ENCODE peak calls at places on chromosome 1, in ten cellular contexts. Z is adrenal gland, L is suprapubic skin, U is prostate gland, I is right lobe of liver, K is transverse colon, C is vagina, X is uterus, A is body of pancreas, B is A549. O is an unnamed sample.

GRCh38 chr1:111856411-111857135 is 100.9 kb downstream of the DDX20 start:
- DNase-seq in A (no peak), K (no peak), U (peak; percentile 17), C (no peak), Z (no peak), B (no peak), I (no peak), L (no peak), X (no peak), O (no peak)

GRCh38 chr1:174953657-174954435 is 45.9 kb upstream of the CACYBP start:
- DNase-seq in L (no peak), X (no peak), A (no peak), B (peak; percentile 39), K (peak; percentile 57), I (no peak), Z (no peak), U (no peak), C (no peak), O (no peak)

GRCh38 chr1:83764209-83764608 is 234.7 kb downstream of the TTLL7 start:
- DNase-seq in C (no peak), L (no peak), X (no peak), B (no peak), I (no peak), U (no peak), Z (no peak), K (no peak), A (no peak), O (no peak)

GRCh38 chr1:160567858-160568682 is 11.2 kb downstream of the CD84 start:
- DNase-seq in I (no peak), U (no peak), Z (no peak), L (no peak), K (peak; percentile 22), A (no peak), C (no peak), X (no peak), B (no peak), O (no peak)

GRCh38 chr1:214753236-214753852 is 150.3 kb downstream of the CENPF start:
- DNase-seq in X (no peak), I (no peak), U (no peak), B (no peak), C (no peak), K (no peak), Z (no peak), A (no peak), L (no peak), O (no peak)

GRCh38 chr1:184610872-184611614 is 143.6 kb downstream of the EDEM3 start:
- DNase-seq in X (peak; percentile 79), A (no peak), U (no peak), B (no peak), I (no peak), C (no peak), Z (no peak), K (no peak), L (no peak), O (no peak)

GRCh38 chr1:205343431-205344009 is 13.2 kb downstream of the KLHDC8A start:
- DNase-seq in C (no peak), K (no peak), A (no peak), X (no peak), B (peak; percentile 69), Z (peak; percentile 58), U (no peak), L (no peak), I (no peak), O (no peak)

GRCh38 chr1:230858236-230858820 is 10.0 kb downstream of the C1orf198 start:
- DNase-seq in X (no peak), I (no peak), A (no peak), K (no peak), L (no peak), C (no peak), U (no peak), B (no peak), Z (no peak), O (no peak)

GRCh38 chr1:12174789-12175455 is 8.1 kb downstream of the TNFRSF1B start:
- DNase-seq in A (peak; percentile 39), B (no peak), U (no peak), Z (peak; percentile 48), K (no peak), X (peak; percentile 62), I (peak; percentile 80), L (no peak), C (no peak), O (no peak)
- H3K4me1 ChIP-seq in A (peaks cover 12% of the 10 kb centered on the region), B (peaks cover 4% of the 10 kb centered on the region), U (no peaks in the 10 kb centered on the region), Z (peaks cover 3% of the 10 kb centered on the region), K (peaks cover 67% of the 10 kb centered on the region), X (no peaks in the 10 kb centered on the region), I (no peaks in the 10 kb centered on the region), L (peaks cover 72% of the 10 kb centered on the region), C (peaks cover 81% of the 10 kb centered on the region), O (peaks cover 24% of the 10 kb centered on the region)

GRCh38 chr1:47709302-47710074 is 271.6 kb downstream of the FOXD2 start:
- DNase-seq in X (no peak), A (no peak), K (peak; percentile 50), L (no peak), U (no peak), I (no peak), C (no peak), Z (no peak), B (peak; percentile 44), O (no peak)

GRCh38 chr1:47711211-47711847 is 273.5 kb downstream of the FOXD2 start:
- DNase-seq in I (peak; percentile 28), C (no peak), B (no peak), K (no peak), L (no peak), Z (no peak), X (no peak), A (no peak), U (no peak), O (no peak)

GRCh38 chr1:47710075-47711071 is 272.5 kb downstream of the FOXD2 start:
- DNase-seq in X (peak; percentile 43), I (peak; percentile 86), L (peak; percentile 81), Z (peak; percentile 60), A (peak; percentile 75), B (peak; percentile 49), K (peak; percentile 85), C (no peak), U (peak; percentile 63), O (no peak)

GRCh38 chr1:47707887-47708535 is 270.2 kb downstream of the FOXD2 start:
- DNase-seq in K (peak; percentile 34), L (no peak), Z (no peak), B (no peak), X (no peak), U (no peak), I (no peak), C (no peak), A (no peak), O (no peak)

GRCh38 chr1:47708658-47709301 is 270.9 kb downstream of the FOXD2 start:
- DNase-seq in X (no peak), U (no peak), B (peak; percentile 23), Z (no peak), L (no peak), A (peak; percentile 43), I (no peak), C (no peak), K (peak; percentile 47), O (no peak)
- H3K4me3 ChIP-seq in X (peak overlapping the region; percentile 29), U (peak overlapping the region; percentile 22), B (peak overlapping the region; percentile 51), Z (no peak overlapping the region), L (peak overlapping the region; percentile 47), A (no peak overlapping the region), I (no peak overlapping the region), C (peak overlapping the region; percentile 32), K (peak overlapping the region; percentile 56), O (peak overlapping the region; percentile 9)

GRCh38 chr1:201704439-201704792 is 124.5 kb upstream of the IPO9 start:
- DNase-seq in L (no peak), C (no peak), A (no peak), Z (no peak), U (no peak), I (no peak), B (no peak), X (no peak), K (no peak), O (no peak)

GRCh38 chr1:201702936-201703335 is 126.0 kb upstream of the IPO9 start:
- DNase-seq in Z (no peak), X (no peak), C (no peak), B (peak; percentile 48), U (no peak), I (no peak), A (peak; percentile 81), L (no peak), K (no peak), O (no peak)

GRCh38 chr1:201705389-201705788 is 123.6 kb upstream of the IPO9 start:
- DNase-seq in K (no peak), B (no peak), L (no peak), I (no peak), U (no peak), Z (no peak), A (no peak), C (no peak), X (no peak), O (no peak)

GRCh38 chr1:201701831-201702230 is 127.1 kb upstream of the IPO9 start:
- DNase-seq in U (no peak), B (no peak), C (no peak), A (no peak), L (no peak), X (no peak), K (no peak), I (no peak), Z (no peak), O (no peak)

DNA sequence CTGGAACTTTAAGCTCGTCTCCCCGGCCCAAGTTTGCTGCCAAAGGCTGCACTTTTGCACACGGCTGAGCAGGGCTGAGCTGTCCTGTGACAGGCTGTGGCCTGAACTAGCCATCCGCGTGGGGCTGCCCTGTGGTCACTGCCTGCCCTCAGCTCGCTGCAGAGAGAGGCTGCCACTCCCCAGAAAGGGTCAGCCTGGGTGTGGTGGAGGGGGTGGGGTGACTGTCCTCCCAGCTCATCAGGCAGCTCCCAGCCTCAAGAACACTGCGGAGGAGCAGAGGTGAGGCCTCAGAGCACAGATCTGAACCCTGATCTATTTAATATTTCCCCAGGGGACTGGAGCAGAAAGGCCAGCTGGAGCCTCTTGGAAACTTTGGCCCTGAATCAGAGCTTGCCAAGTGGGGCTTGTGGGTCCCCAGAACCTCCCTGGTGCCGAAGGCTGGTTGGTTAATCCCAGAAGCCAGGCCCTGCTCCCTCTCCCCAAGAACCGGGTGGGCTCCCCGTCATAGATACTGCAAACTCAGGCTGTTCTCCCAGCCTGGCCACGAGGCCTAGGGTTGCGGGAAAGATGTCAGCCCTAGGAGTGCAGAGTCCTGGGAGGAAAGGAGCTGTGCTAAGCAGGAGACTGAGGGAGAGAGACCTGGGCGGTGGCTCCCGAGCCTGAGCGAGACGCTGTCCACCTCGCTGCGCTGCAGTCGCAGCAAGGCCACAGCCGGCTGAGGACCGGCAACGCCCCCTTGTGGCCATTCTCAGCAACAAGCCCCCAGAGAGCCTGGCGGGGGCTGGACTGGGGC is 125.1 kb upstream of the IPO9 start:
- DNase-seq in U (peak; percentile 65), I (peak; percentile 80), B (peak; percentile 79), K (peak; percentile 85), Z (peak; percentile 77), A (peak; percentile 86), L (peak; percentile 88), X (peak; percentile 85), C (no peak), O (no peak)
- TF ChIP-seq POLR2A in U (no peak), I (no peak), B (no peak), K (no peak), Z (no peak), A (no peak), L (no peak), X (no peak), C (no peak), O (no peak)

GRCh38 chr1:1425753-1426495 is 4.8 kb upstream of the ANKRD65 start:
- DNase-seq in B (peak; percentile 23), A (no peak), K (no peak), C (no peak), U (no peak), L (no peak), X (no peak), Z (peak; percentile 13), I (no peak), O (no peak)

GRCh38 chr1:1426496-1426960 is 5.5 kb upstream of the ANKRD65 start:
- DNase-seq in C (no peak), A (no peak), X (no peak), I (no peak), L (no peak), Z (no peak), B (peak; percentile 3), U (no peak), K (no peak), O (no peak)

GRCh38 chr1:1423245-1423597 is 2.1 kb upstream of the ANKRD65 start:
- DNase-seq in B (no peak), L (no peak), I (no peak), K (no peak), U (no peak), Z (peak; percentile 9), X (no peak), C (no peak), A (no peak), O (no peak)

GRCh38 chr1:1425426-1425752 is 4.3 kb upstream of the ANKRD65 start:
- DNase-seq in U (no peak), I (no peak), L (no peak), Z (peak; percentile 9), X (no peak), K (no peak), C (no peak), A (no peak), B (no peak), O (no peak)

DNA sequence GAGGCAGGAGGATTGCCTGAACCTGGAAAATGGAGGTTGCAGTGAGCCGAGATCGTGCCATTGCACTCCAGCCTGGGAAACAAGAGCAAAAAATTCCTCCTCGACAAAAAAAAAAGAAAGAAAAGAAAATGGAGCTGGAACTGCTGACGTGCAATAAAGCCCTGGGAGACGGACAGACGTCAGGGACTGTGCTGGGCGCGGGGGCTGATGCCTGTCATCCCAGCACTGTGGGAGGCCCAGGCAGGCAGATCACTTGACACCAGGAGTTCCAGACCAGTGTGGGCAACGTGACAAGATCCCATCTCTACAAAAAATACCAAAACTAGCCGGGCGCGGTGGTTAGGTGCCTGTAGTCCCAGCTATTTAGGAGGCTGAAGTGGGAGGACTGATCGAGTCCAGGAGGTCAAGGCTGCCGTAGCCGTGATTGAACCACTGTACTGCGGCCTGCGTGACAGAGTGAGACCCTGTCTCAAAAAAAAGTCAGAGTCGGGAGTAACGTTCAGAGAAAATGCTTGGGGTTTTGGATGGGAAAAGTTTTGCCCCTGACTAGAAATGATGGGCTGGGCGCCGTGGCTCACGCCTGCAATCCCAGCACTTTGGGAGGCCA is 3.6 kb upstream of the ANKRD65 start:
- DNase-seq in Z (peak; percentile 6), B (peak; percentile 0), C (no peak), I (no peak), X (no peak), L (no peak), U (no peak), A (no peak), K (no peak), O (no peak)
- H3K4me1 ChIP-seq in Z (peaks cover 5% of the 10 kb centered on the region), B (peaks cover 6% of the 10 kb centered on the region), C (peaks cover 36% of the 10 kb centered on the region), I (no peaks in the 10 kb centered on the region), X (peaks cover 3% of the 10 kb centered on the region), L (peaks cover 42% of the 10 kb centered on the region), U (peaks cover 5% of the 10 kb centered on the region), A (peaks cover 29% of the 10 kb centered on the region), K (peaks cover 13% of the 10 kb centered on the region), O (peaks cover 79% of the 10 kb centered on the region)

O was measured in esophagus squamous epithelium.